ENCODE peak calls at places on chromosomes 12 and 14, in eight cellular contexts. B is GM12878; T is endodermal cell; M is fibroblast of lung; Y is CD8-positive, alpha-beta T cell; X is pancreas; G is aorta; Z is H9. P is an unnamed sample. For H3K4me1, the result is how much of the 10 kb centered on the place peaks cover.

GRCh38 chr12:42482086-42482819 is 107.3 kb downstream of the PRICKLE1 start:
- DNase-seq in B (no peak), T (peak), M (peak), Y (no peak), X (peak), G (no peak), Z (peak), P (peak)

GRCh38 chr14:38836539-38836938 is 266.5 kb downstream of the SEC23A start:
- DNase-seq in B (no peak), T (no peak), M (no peak), Y (no peak), X (no peak), G (no peak), Z (no peak), P (no peak)

GRCh38 chr12:56723352-56723751 is 1.7 kb downstream of the NACA start:
- DNase-seq in B (no peak), T (no peak), M (no peak), Y (no peak), X (no peak), G (no peak), Z (no peak), P (no peak)

GRCh38 chr14:71266994-71267636 is 359.9 kb downstream of the PCNX1 start:
- DNase-seq in B (peak), T (no peak), M (peak), Y (no peak), X (no peak), G (no peak), Z (no peak), P (no peak)

GRCh38 chr14:104390941-104391901 is 188.3 kb upstream of the C14orf180 start:
- DNase-seq in B (no peak), T (peak), M (no peak), Y (no peak), X (peak), G (no peak), Z (peak), P (peak)

GRCh38 chr12:55670213-55670730 is 33.6 kb downstream of the OR10P1 start:
- DNase-seq in B (no peak), T (peak), M (no peak), Y (no peak), X (no peak), G (no peak), Z (peak), P (no peak)

GRCh38 chr14:68564826-68565760 is 227.8 kb downstream of the ZFP36L1 start:
- DNase-seq in B (no peak), T (no peak), M (no peak), Y (no peak), X (no peak), G (no peak), Z (no peak), P (no peak)

GRCh38 chr12:60501124-60501729 is 905.4 kb downstream of the SLC16A7 start:
- DNase-seq in B (no peak), T (no peak), M (peak), Y (no peak), X (no peak), G (no peak), Z (no peak), P (no peak)

GRCh38 chr12:65229441-65229840 is 49.0 kb upstream of the MSRB3 start:
- DNase-seq in B (no peak), T (no peak), M (peak), Y (no peak), X (no peak), G (no peak), Z (no peak), P (no peak)
- H3K4me1 ChIP-seq in B (under half), T (under half), M (under half), Y (under half), X (under half), G (under half), Z (under half), P (under half)

GRCh38 chr12:68118096-68118755 is 41.3 kb downstream of the IFNG start:
- DNase-seq in B (no peak), T (peak), M (no peak), Y (no peak), X (no peak), G (no peak), Z (peak), P (no peak)

GRCh38 chr12:68119724-68120211 is 39.8 kb downstream of the IFNG start:
- DNase-seq in B (peak), T (no peak), M (no peak), Y (peak), X (no peak), G (no peak), Z (no peak), P (no peak)

GRCh38 chr12:68119250-68119649 is 40.3 kb downstream of the IFNG start:
- DNase-seq in B (no peak), T (no peak), M (no peak), Y (no peak), X (no peak), G (no peak), Z (no peak), P (no peak)

GRCh38 chr12:68122236-68122920 is 37.2 kb downstream of the IFNG start:
- DNase-seq in B (no peak), T (no peak), M (no peak), Y (no peak), X (no peak), G (no peak), Z (no peak), P (no peak)

DNA sequence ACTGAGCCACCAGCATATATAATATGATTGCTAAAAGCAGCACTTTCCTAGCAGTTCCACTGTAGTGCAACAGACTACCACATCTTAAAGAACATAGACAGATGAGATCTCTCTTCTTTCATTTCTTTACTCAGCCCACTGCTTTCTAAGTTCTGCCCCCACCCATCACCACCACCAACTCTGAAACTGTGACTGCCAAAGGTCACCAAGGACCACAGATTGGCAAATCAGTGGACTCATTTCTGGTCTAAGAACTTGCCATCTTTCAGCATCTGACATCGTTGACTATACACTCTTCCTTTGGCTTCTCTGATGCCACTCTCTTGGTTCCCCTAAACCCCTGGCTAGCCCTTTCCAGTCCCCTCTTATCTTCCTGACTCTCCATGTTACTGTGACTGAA is 38.4 kb downstream of the IFNG start:
- DNase-seq in B (no peak), T (no peak), M (no peak), Y (no peak), X (no peak), G (no peak), Z (no peak), P (no peak)
- H3K4me1 ChIP-seq in B (under half), T (under half), M (under half), Y (under half), X (under half), G (under half), Z (under half), P (under half)

GRCh38 chr12:132510111-132510724 is 20.3 kb downstream of the FBRSL1 start:
- DNase-seq in B (no peak), T (no peak), M (no peak), Y (no peak), X (no peak), G (no peak), Z (no peak), P (no peak)

GRCh38 chr12:132507656-132508055 is 17.7 kb downstream of the FBRSL1 start:
- DNase-seq in B (no peak), T (peak), M (no peak), Y (no peak), X (no peak), G (no peak), Z (no peak), P (no peak)

GRCh38 chr12:132510746-132511477 is 21.0 kb downstream of the FBRSL1 start:
- DNase-seq in B (no peak), T (no peak), M (no peak), Y (no peak), X (no peak), G (no peak), Z (no peak), P (no peak)

GRCh38 chr12:132508248-132508740 is 18.3 kb downstream of the FBRSL1 start:
- DNase-seq in B (no peak), T (no peak), M (no peak), Y (no peak), X (no peak), G (no peak), Z (no peak), P (no peak)

DNA sequence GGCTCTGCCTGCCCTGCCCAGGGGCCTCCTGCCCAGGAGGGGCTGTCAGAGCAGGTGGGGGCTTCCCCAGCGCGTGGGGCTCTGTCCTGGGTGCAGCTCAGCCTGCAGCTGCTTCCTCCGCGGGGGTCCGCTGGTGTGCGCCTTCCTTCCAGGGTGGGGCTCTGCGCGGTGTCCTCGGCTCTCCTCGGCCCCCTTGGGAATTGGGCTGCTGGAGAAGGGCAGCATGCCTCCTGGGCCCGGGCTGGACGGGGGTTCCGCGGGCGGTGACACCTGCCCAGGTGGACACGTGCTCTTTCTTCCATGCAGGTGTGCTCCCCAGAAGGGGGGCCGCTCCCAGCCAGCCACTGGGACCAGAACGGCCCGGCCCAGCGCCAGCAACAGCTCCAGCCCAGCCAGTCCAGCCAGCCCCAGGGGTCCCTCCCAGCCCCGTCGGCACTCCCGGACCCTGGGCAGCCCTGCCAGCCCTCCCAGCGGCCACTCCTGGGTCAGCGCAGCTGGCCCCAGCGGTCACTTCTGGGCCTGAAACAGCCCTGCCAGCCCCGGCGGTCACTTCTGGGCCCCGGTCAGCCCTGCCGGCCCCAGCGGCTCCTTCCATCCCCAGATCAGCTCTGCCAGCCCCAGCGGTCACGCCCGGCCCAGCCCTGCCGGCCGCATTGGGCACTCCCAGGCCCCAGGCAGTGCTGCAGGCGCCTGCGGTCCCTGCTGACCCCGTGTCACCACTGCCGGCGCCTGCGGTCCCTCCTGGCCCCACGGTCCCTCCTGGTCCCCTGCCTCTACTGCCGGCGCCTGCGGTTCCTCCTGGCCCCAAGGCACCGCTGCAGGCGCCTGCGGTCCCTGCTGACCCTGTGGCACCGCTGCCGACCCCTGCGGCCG is 19.1 kb downstream of the FBRSL1 start:
- DNase-seq in B (no peak), T (no peak), M (no peak), Y (no peak), X (no peak), G (no peak), Z (no peak), P (no peak)
- H3K4me1 ChIP-seq in B (under half), T (under half), M (under half), Y (under half), X (under half), G (under half), Z (under half), P (under half)

GRCh38 chr14:100674428-100674827 is 52.3 kb upstream of the DLK1 start:
- DNase-seq in B (no peak), T (no peak), M (no peak), Y (no peak), X (no peak), G (no peak), Z (no peak), P (no peak)

GRCh38 chr14:100676089-100676685 is 50.5 kb upstream of the DLK1 start:
- DNase-seq in B (no peak), T (no peak), M (no peak), Y (no peak), X (no peak), G (no peak), Z (no peak), P (no peak)

GRCh38 chr14:100675664-100676063 is 51.0 kb upstream of the DLK1 start:
- DNase-seq in B (no peak), T (no peak), M (no peak), Y (no peak), X (no peak), G (no peak), Z (no peak), P (no peak)

GRCh38 chr14:100673807-100674154 is 52.9 kb upstream of the DLK1 start:
- DNase-seq in B (no peak), T (no peak), M (no peak), Y (no peak), X (no peak), G (no peak), Z (no peak), P (no peak)

GRCh38 chr14:100674897-100675618 is 51.6 kb upstream of the DLK1 start:
- DNase-seq in B (no peak), T (no peak), M (no peak), Y (no peak), X (no peak), G (no peak), Z (no peak), P (no peak)
- H3K4me1 ChIP-seq in B (under half), T (under half), M (under half), Y (under half), X (under half), G (under half), Z (under half), P (under half)

DNA sequence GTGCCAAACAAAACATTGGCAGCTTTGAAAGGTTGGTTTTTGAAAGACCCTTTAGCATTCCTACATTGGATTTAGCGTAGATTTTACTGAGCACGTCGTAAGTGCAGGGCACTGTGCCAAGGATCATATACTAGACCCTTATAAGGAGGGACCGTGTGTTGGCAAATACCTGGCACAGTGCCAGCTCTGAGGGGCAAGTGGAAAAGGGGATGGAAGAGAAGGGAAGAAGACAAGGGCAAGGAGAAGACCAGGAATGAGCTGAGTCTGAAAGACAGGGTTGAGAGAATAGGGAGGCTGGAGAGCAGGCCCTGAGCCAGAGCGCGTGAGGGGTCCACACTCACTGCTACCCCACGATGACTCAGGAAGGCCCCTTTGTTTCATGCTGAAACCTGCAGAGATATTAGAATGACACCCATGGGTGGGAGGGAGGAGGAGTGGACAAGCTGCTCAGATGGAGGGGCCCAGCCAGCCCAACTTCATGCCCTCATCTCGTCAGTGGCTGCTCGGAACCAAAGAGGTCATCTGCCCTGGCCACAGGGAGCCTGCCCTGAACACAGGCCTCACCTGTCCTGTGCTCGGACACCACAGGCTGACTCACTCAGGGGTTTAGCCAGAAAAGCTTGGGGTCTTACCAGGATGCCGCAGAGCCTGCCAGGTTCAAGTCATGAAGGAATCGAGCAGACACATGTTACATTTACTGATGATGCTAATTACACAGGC is 25.0 kb downstream of the RAB35 start:
- DNase-seq in B (no peak), T (no peak), M (peak), Y (no peak), X (no peak), G (no peak), Z (no peak), P (no peak)
- H3K4me1 ChIP-seq in B (under half), T (under half), M (under half), Y (under half), X (under half), G (under half), Z (under half), P (under half)

DNA sequence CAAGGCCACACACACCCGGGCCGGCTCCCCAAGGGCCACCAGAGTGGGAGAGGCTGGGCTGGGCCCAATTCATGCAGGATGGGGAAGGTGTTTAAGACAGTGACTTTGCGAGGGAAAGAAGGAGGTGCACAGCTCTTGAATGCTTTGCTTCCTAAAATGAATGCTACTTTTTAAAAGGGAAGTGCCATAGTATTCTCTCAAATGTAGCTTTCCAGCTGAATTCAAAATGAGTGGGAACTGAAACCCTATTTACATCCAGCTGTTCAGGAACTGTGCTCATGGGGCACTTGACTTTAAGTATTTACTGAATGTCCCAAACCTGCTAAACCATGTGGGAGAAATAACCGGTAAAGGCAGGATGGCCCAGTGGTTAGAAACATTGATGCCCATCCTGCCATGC is 7.6 kb downstream of the ITPK1 start:
- DNase-seq in B (no peak), T (no peak), M (no peak), Y (no peak), X (no peak), G (no peak), Z (no peak), P (no peak)
- H3K4me1 ChIP-seq in B (under half), T (under half), M (under half), Y (under half), X (under half), G (under half), Z (under half), P (under half)

GRCh38 chr12:53472183-53472582 is 20.3 kb downstream of the PCBP2 start:
- DNase-seq in B (no peak), T (no peak), M (no peak), Y (no peak), X (no peak), G (no peak), Z (no peak), P (no peak)
- H3K4me1 ChIP-seq in B (under half), T (under half), M (under half), Y (under half), X (under half), G (under half), Z (under half), P (under half)

DNA sequence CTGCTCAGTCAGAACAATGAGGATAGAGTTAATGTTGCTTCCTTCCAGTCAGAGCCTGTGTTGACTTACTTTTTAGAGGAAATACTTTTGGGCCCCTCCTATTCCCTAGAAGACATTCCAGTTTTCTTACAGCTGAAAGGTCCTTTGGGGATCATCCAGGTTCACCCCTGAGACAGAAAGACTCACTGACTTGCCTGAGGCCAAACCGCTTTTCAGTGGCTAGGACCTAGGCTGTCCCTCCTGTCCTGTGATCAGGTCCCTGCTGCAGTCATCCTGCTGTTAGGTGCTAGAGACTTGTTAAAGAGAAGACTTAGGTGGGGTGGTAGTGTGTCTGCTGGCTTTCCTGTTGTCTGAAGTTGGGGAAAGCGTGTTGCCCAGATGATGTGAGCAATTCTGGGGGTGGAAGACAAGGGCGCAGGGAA is 39.6 kb downstream of the SUSD6 start:
- DNase-seq in B (no peak), T (peak), M (no peak), Y (no peak), X (no peak), G (no peak), Z (no peak), P (no peak)
- H3K4me1 ChIP-seq in B (half or more), T (under half), M (under half), Y (half or more), X (under half), G (under half), Z (under half), P (under half)

DNA sequence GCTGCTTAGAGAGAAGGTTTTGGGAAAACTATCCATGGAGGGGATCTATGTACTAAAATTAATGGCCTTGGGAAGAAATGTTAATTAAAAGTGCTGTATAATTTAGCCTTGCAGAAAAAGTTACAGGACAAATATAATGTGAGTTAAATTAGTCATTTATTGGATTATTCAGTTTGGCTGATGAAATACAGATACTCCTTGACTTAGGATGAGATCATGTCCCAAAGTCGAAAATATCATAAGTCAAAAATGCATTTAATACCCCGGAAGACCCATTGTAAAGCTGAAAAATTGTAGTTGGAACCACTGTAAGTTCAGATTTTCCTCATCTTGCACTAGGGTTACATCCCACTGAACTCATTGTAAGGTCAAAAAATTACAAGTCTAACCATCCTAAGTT is 9.7 kb downstream of the RTRAF start:
- DNase-seq in B (no peak), T (no peak), M (peak), Y (no peak), X (no peak), G (no peak), Z (no peak), P (no peak)
- H3K4me1 ChIP-seq in B (under half), T (under half), M (under half), Y (under half), X (under half), G (under half), Z (under half), P (under half)